ENCODE peak calls at places on chromosomes 12 and 14, in ten cellular contexts. H, P, T, V, E, D, G, K, N and R are unnamed samples.

GRCh38 chr12:65355461-65355860 is 77.0 kb downstream of the MSRB3 start:
- DNase-seq in H (no peak), P (peak; percentile 7), T (no peak), V (no peak), E (no peak), D (no peak), G (no peak), K (no peak), N (peak; percentile 27), R (no peak)

GRCh38 chr14:64759555-64759938 is 55.3 kb downstream of the PLEKHG3 start:
- DNase-seq in H (no peak), P (no peak), T (no peak), V (no peak), E (no peak), D (peak; percentile 26), G (no peak), K (no peak), N (no peak), R (no peak)

GRCh38 chr14:51806624-51807023 is 53.8 kb upstream of the GNG2 start:
- DNase-seq in H (no peak), P (no peak), T (no peak), V (no peak), E (no peak), D (no peak), G (no peak), K (peak; percentile 35), N (no peak), R (no peak)

GRCh38 chr14:61472025-61472672 is 150.8 kb downstream of the PRKCH start:
- DNase-seq in H (peak; percentile 89), P (peak; percentile 97), T (peak; percentile 60), V (peak; percentile 84), E (no peak), D (no peak), G (no peak), K (peak; percentile 54), N (peak; percentile 98), R (peak; percentile 99)

GRCh38 chr14:65753061-65753460 is 340.5 kb downstream of the FUT8 start:
- DNase-seq in H (no peak), P (no peak), T (no peak), V (no peak), E (no peak), D (no peak), G (no peak), K (no peak), N (no peak), R (no peak)

GRCh38 chr14:77148510-77149231 is 7.1 kb upstream of the ZDHHC22 start:
- DNase-seq in H (peak; percentile 37), P (no peak), T (no peak), V (no peak), E (no peak), D (no peak), G (no peak), K (no peak), N (no peak), R (peak; percentile 6)

GRCh38 chr12:115149685-115150378 is 465.9 kb upstream of the TBX3 start:
- DNase-seq in H (peak; percentile 18), P (peak; percentile 91), T (no peak), V (no peak), E (no peak), D (no peak), G (no peak), K (no peak), N (peak; percentile 95), R (peak; percentile 82)

GRCh38 chr14:30389134-30389900 is 169.6 kb upstream of the G2E3 start:
- DNase-seq in H (no peak), P (peak; percentile 4), T (no peak), V (peak; percentile 49), E (peak; percentile 22), D (no peak), G (no peak), K (no peak), N (no peak), R (no peak)

GRCh38 chr12:116366456-116366776 is 88.9 kb upstream of the MED13L start:
- DNase-seq in H (peak; percentile 75), P (no peak), T (no peak), V (no peak), E (peak; percentile 45), D (peak; percentile 63), G (no peak), K (no peak), N (no peak), R (no peak)

GRCh38 chr12:56634837-56635538 is 4.9 kb upstream of the BAZ2A start:
- DNase-seq in H (peak; percentile 94), P (peak; percentile 78), T (peak; percentile 86), V (peak; percentile 67), E (peak; percentile 85), D (peak; percentile 79), G (peak; percentile 79), K (peak; percentile 85), N (peak; percentile 83), R (peak; percentile 86)

GRCh38 chr12:62435337-62436163 is 31.1 kb upstream of the MON2 start:
- DNase-seq in H (peak; percentile 80), P (peak; percentile 70), T (peak; percentile 71), V (peak; percentile 13), E (no peak), D (peak; percentile 59), G (no peak), K (peak; percentile 74), N (peak; percentile 74), R (peak; percentile 73)

GRCh38 chr12:62436164-62436503 is 30.5 kb upstream of the MON2 start:
- DNase-seq in H (no peak), P (no peak), T (peak; percentile 56), V (no peak), E (no peak), D (no peak), G (no peak), K (no peak), N (no peak), R (no peak)

GRCh38 chr12:62434504-62435336 is 31.9 kb upstream of the MON2 start:
- DNase-seq in H (no peak), P (no peak), T (no peak), V (no peak), E (peak; percentile 36), D (no peak), G (no peak), K (no peak), N (no peak), R (no peak)

GRCh38 chr12:62438098-62438692 is 28.4 kb upstream of the MON2 start:
- DNase-seq in H (peak; percentile 69), P (peak; percentile 76), T (no peak), V (no peak), E (no peak), D (no peak), G (peak; percentile 44), K (peak; percentile 67), N (peak; percentile 74), R (peak; percentile 76)
- TF ChIP-seq CTCF in H (peak; percentile 88), P (peak; percentile 62), T (peak; percentile 60), V (peak; percentile 73), E (peak; percentile 66), D (peak; percentile 63), G (peak; percentile 81), K (peak; percentile 65), N (peak; percentile 48), R (peak; percentile 64)

GRCh38 chr12:124564232-124564958 is 3.0 kb downstream of the NCOR2 start:
- DNase-seq in H (no peak), P (no peak), T (no peak), V (no peak), E (no peak), D (no peak), G (no peak), K (peak; percentile 43), N (no peak), R (no peak)

GRCh38 chr12:124565071-124565491 is 2.3 kb downstream of the NCOR2 start:
- DNase-seq in H (no peak), P (no peak), T (no peak), V (no peak), E (no peak), D (no peak), G (no peak), K (no peak), N (no peak), R (no peak)

GRCh38 chr12:124562796-124563181 is 4.6 kb downstream of the NCOR2 start:
- DNase-seq in H (no peak), P (no peak), T (no peak), V (no peak), E (no peak), D (no peak), G (no peak), K (no peak), N (no peak), R (no peak)

GRCh38 chr12:124563401-124563800 is 4.0 kb downstream of the NCOR2 start:
- DNase-seq in H (no peak), P (no peak), T (no peak), V (no peak), E (no peak), D (no peak), G (no peak), K (no peak), N (no peak), R (no peak)

DNA sequence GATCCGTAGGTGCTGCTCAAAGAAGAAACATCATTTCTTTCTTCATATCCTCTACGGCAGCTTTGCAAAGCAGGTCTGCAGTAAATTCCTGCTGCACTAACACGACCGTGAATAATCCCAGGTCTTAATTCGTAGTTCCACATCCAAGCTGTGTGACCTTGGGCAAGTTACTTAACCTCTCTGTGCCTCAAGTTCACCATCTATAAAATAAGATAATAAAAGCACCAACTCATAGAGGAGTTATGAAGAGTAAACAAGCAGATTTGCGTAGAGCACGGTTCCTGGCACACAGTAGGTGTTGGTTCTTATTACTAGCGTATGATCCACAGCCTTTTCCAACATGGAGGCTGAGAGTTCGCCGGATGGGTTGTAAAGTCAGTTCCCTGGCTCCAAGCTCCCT is 3.6 kb downstream of the NCOR2 start:
- DNase-seq in H (no peak), P (no peak), T (no peak), V (no peak), E (no peak), D (no peak), G (no peak), K (no peak), N (no peak), R (no peak)
- H3K4me3 ChIP-seq in H (no peak overlapping the region), P (no peak overlapping the region), T (no peak overlapping the region), V (no peak overlapping the region), E (peak overlapping the region; percentile 99), D (no peak overlapping the region), G (no peak overlapping the region), K (no peak overlapping the region), N (no peak overlapping the region), R (no peak overlapping the region)

GRCh38 chr12:46263140-46264017 is 5.5 kb downstream of the SLC38A1 start:
- DNase-seq in H (no peak), P (no peak), T (no peak), V (no peak), E (no peak), D (no peak), G (no peak), K (no peak), N (peak; percentile 6), R (no peak)
- TF ChIP-seq CTCF in H (peak; percentile 22), P (peak; percentile 42), T (no peak), V (peak; percentile 50), E (peak; percentile 25), D (no peak), G (peak; percentile 62), K (peak; percentile 24), N (peak; percentile 9), R (peak; percentile 36)

DNA sequence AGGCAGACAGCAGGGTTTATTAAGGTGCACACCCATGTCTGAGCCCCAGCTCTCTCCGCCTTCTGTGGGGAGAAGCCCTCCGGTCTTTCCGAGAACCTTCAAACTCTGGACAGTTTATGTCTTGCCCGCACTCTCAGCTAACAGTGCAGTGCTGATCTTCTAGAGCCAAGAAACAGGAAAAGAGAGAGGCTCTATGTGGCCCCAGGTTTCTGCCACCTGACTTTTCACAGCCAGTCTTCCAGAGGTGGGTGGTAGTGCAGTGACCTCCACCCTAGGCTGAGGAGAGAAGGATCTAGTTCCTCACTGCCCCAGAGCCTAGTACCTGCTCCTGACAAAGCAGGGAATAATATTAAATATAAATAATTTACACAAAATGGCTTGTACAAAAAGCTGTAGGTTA is 4.0 kb upstream of the SLC22A17 start:
- DNase-seq in H (no peak), P (no peak), T (no peak), V (no peak), E (no peak), D (no peak), G (no peak), K (no peak), N (no peak), R (no peak)
- H3K4me3 ChIP-seq in H (no peak overlapping the region), P (no peak overlapping the region), T (no peak overlapping the region), V (no peak overlapping the region), E (no peak overlapping the region), D (no peak overlapping the region), G (no peak overlapping the region), K (no peak overlapping the region), N (no peak overlapping the region), R (no peak overlapping the region)